ENCODE peak calls at places on chromosomes 2 and 18, in ten cellular contexts. N is activated CD4-positive, alpha-beta T cell treated with anti-CD3 and anti-CD28 coated beads, Interleukin-2, amount 10 ng/mL, durations not matched to agents 7 days and 5 days; C is uterus; S is ecto neural progenitor cell; L is Daoy; D is H9; O is GM13977; E is EL; A is AG10803; X is activated effector memory CD4-positive, alpha-beta T cell treated with anti-CD3 and anti-CD28 coated beads, Interleukin-2, amount 50 U/mL, for 16 hours. F is an unnamed sample.

GRCh38 chr2:230872151-230872967 is 7.6 kb downstream of the ITM2C start:
- DNase-seq in L (no peak), X (no peak), N (no peak), D (no peak), O (no peak), E (no peak), S (no peak), C (no peak), A (no peak), F (no peak)

GRCh38 chr18:54712315-54712714 is 116.0 kb upstream of the RAB27B start:
- DNase-seq in E (peak; percentile 85), D (no peak), A (no peak), L (peak; percentile 60), N (no peak), O (no peak), C (no peak), S (no peak), X (no peak), F (no peak)

GRCh38 chr2:149994057-149994728 is 406.6 kb upstream of the MMADHC start:
- DNase-seq in C (no peak), O (no peak), S (no peak), L (peak; percentile 88), E (peak; percentile 84), X (no peak), D (no peak), A (peak; percentile 94), N (no peak), F (no peak)

GRCh38 chr2:237749002-237749401 is 49.6 kb upstream of the RBM44 start:
- DNase-seq in S (no peak), L (no peak), E (no peak), C (no peak), X (no peak), A (no peak), N (no peak), O (no peak), D (no peak), F (no peak)

GRCh38 chr18:60466671-60467070 is 94.1 kb upstream of the MC4R start:
- DNase-seq in A (peak; percentile 91), E (peak; percentile 69), L (peak; percentile 4), S (no peak), D (no peak), N (no peak), X (no peak), O (no peak), C (no peak), F (no peak)

GRCh38 chr2:104215269-104216161 is 638.4 kb upstream of the POU3F3 start:
- DNase-seq in O (no peak), L (no peak), E (no peak), S (no peak), X (no peak), C (no peak), D (peak; percentile 53), N (no peak), A (no peak), F (no peak)

GRCh38 chr2:164954954-164955701 is at the start of gene SLC38A11:
- DNase-seq in C (peak; percentile 17), L (no peak), O (no peak), E (peak; percentile 57), A (peak; percentile 5), X (no peak), S (peak; percentile 60), D (peak; percentile 41), N (no peak), F (no peak)

GRCh38 chr2:69827796-69828540 is 1.5 kb upstream of the GMCL1 start:
- DNase-seq in O (no peak), D (no peak), E (peak; percentile 8), A (no peak), X (no peak), N (peak; percentile 12), S (no peak), L (no peak), C (no peak), F (no peak)

GRCh38 chr2:45892757-45893156 is 241.3 kb downstream of the PRKCE start:
- DNase-seq in D (no peak), E (peak; percentile 5), O (no peak), A (no peak), C (no peak), S (no peak), N (no peak), L (peak; percentile 35), X (no peak), F (no peak)

GRCh38 chr2:151258121-151258520 is 3.5 kb downstream of the RBM43 start:
- DNase-seq in X (no peak), L (peak; percentile 39), A (peak; percentile 92), C (no peak), E (peak; percentile 75), S (no peak), D (no peak), O (no peak), N (no peak), F (no peak)

GRCh38 chr18:77105021-77105420 is 27.6 kb downstream of the MBP start:
- DNase-seq in A (peak; percentile 18), C (no peak), D (no peak), N (no peak), O (no peak), S (no peak), E (no peak), X (no peak), L (no peak), F (no peak)

GRCh38 chr2:12006841-12007240 is 260.4 kb downstream of the LPIN1 start:
- DNase-seq in N (no peak), E (peak; percentile 58), D (peak; percentile 52), S (peak; percentile 78), O (no peak), A (peak; percentile 8), C (no peak), L (peak; percentile 61), X (no peak), F (no peak)

GRCh38 chr18:45753251-45753650 is 29.3 kb downstream of the SLC14A1 start:
- DNase-seq in O (no peak), C (no peak), L (no peak), N (no peak), D (no peak), X (no peak), E (no peak), S (no peak), A (no peak), F (no peak)

GRCh38 chr2:22628183-22628582 is 756.8 kb upstream of the KLHL29 start:
- DNase-seq in L (no peak), O (no peak), N (no peak), D (no peak), E (no peak), S (no peak), C (no peak), X (no peak), A (no peak), F (no peak)

GRCh38 chr2:37389984-37390765 is 45.7 kb downstream of the QPCT start:
- DNase-seq in O (peak; percentile 79), N (peak; percentile 65), L (peak; percentile 97), S (no peak), D (peak; percentile 67), A (peak; percentile 66), X (peak; percentile 83), C (peak; percentile 72), E (peak; percentile 87), F (peak; percentile 32)